ENCODE peak calls at places on chromosomes 7 and 10, in eight cellular contexts. D is fibroblast of mammary gland, A is AG04449, K is neural progenitor cell, L is fibroblast of pulmonary artery, R is WERI-Rb-1, C is PC-9, J is BE2C. I is an unnamed sample.

GRCh38 chr10:119199231-119199992 is 8.0 kb upstream of the GRK5 start:
- DNase-seq in D (peak; percentile 86), K (peak; percentile 88), R (peak; percentile 77), L (peak; percentile 91), J (peak; percentile 69), C (peak; percentile 44), A (peak; percentile 56), I (peak; percentile 80)

GRCh38 chr10:4639960-4640359 is 186.0 kb upstream of the AKR1E2 start:
- DNase-seq in D (peak; percentile 49), R (no peak), L (peak; percentile 58), K (no peak), J (no peak), A (no peak), C (no peak), I (no peak)

GRCh38 chr7:100065452-100066186 is 15.9 kb downstream of the ZNF3 start:
- DNase-seq in A (no peak), J (peak; percentile 41), R (no peak), L (peak; percentile 94), D (peak; percentile 95), K (no peak), C (no peak), I (no peak)

GRCh38 chr7:40156988-40157387 is 22.2 kb downstream of the SUGCT start:
- DNase-seq in A (no peak), L (no peak), D (no peak), J (no peak), C (no peak), K (no peak), R (no peak), I (no peak)

GRCh38 chr7:47484923-47485639 is 96.8 kb downstream of the TNS3 start:
- DNase-seq in R (peak; percentile 30), L (no peak), C (no peak), J (no peak), K (no peak), D (peak; percentile 25), A (no peak), I (no peak)

GRCh38 chr10:3538850-3539531 is 246.0 kb downstream of the KLF6 start:
- DNase-seq in D (peak; percentile 97), L (peak; percentile 97), A (peak; percentile 97), R (no peak), C (peak; percentile 43), K (peak; percentile 11), J (no peak), I (no peak)

GRCh38 chr10:131862548-131862947 is 38.3 kb upstream of the PPP2R2D start:
- DNase-seq in A (no peak), R (no peak), K (no peak), L (no peak), J (peak; percentile 0), C (no peak), D (no peak), I (no peak)

GRCh38 chr7:140200102-140200989 is 23.6 kb upstream of the KDM7A start:
- DNase-seq in C (peak; percentile 38), K (no peak), L (peak; percentile 73), J (peak; percentile 57), A (no peak), R (no peak), D (peak; percentile 90), I (no peak)

GRCh38 chr7:23462846-23463245 is 7.4 kb downstream of the IGF2BP3 start:
- DNase-seq in J (no peak), R (no peak), L (peak; percentile 72), K (no peak), C (peak; percentile 56), D (peak; percentile 59), A (no peak), I (no peak)

DNA sequence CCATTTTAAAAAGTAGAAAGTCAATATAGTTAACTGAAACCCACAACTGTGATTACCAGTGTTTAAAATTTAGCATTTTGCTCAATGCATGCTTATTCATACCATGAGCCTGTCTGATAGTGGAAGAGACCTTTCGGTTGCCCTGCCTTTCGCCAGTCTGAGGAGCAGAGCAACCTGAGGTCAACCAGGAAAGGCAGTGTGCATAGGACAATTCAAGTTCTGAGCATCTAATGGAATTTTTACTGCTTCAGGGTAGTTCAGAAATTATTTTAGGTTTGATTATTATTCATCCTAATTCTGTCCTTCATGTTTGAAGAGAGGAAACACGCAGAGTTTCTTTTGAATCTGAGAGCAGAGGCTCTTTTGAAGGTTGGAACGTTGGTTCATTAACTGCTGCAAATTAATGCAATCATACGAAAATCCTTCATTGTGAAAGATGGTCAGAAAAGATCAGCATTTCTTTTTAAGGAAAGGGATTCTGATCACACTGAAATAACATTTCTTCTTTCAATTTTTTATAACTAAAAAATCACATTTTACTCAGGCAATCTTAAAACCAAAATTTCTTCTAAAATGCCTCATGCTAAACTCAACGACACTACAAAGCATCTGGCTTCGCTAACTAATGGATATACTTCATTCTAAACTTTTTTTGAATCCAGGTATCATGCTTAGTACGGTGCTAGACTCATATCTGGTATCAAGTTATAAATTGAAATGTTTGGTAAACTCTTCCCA is 100.6 kb downstream of the CUBN start:
- DNase-seq in L (no peak), R (no peak), K (no peak), C (no peak), J (no peak), A (no peak), D (no peak), I (no peak)
- H3K4me3 ChIP-seq in L (no peak overlapping the region), R (no peak overlapping the region), K (no peak overlapping the region), C (no peak overlapping the region), J (peak overlapping the region; percentile 49), A (no peak overlapping the region), D (no peak overlapping the region), I (no peak overlapping the region)

GRCh38 chr7:108613147-108613948 is 43.7 kb downstream of the DNAJB9 start:
- DNase-seq in J (no peak), K (peak; percentile 62), D (peak; percentile 49), C (peak; percentile 47), R (no peak), A (no peak), L (peak; percentile 63), I (peak; percentile 41)
- TF ChIP-seq CTCF in J (peak; percentile 62), K (peak; percentile 94), D (peak; percentile 60), C (peak; percentile 88), R (no peak), A (peak; percentile 25), L (peak; percentile 65), I (peak; percentile 43)

DNA sequence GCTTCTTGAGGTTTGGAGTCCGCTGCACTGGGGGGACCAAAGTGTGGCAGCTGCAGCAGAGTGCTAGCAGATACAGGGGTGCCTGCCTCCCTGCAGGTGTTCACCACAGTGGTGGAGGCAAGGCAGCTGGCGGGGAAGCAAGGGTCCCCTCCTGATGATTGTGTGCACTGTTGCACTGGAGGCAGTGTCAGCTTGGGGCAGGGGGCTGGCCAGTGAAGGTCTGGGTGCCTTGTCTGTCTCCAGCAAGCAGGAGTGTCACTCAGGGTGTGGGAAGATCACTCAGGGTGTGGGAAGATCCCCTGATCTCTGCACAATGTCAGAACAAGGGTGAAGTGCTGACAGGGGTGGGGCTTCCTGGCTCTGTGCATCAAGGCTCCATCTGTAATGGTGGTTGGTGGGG is 36.3 kb upstream of the PPP1R3A start:
- DNase-seq in A (no peak), L (no peak), K (no peak), R (no peak), D (no peak), C (no peak), J (no peak), I (no peak)
- H3K4me3 ChIP-seq in A (no peak overlapping the region), L (no peak overlapping the region), K (no peak overlapping the region), R (no peak overlapping the region), D (no peak overlapping the region), C (no peak overlapping the region), J (no peak overlapping the region), I (no peak overlapping the region)

GRCh38 chr10:43256531-43257209 is 10.2 kb downstream of the RASGEF1A start:
- DNase-seq in R (no peak), L (no peak), A (no peak), C (no peak), D (no peak), J (no peak), K (no peak), I (no peak)

GRCh38 chr10:43257210-43258031 is 9.4 kb downstream of the RASGEF1A start:
- DNase-seq in K (no peak), D (no peak), C (no peak), L (no peak), J (no peak), A (no peak), R (no peak), I (no peak)

GRCh38 chr10:43254199-43254730 is 12.6 kb downstream of the RASGEF1A start:
- DNase-seq in D (no peak), L (no peak), K (no peak), C (no peak), A (no peak), J (no peak), R (no peak), I (no peak)

GRCh38 chr10:43254881-43255643 is 11.8 kb downstream of the RASGEF1A start:
- DNase-seq in L (no peak), A (no peak), R (no peak), C (no peak), K (no peak), D (no peak), J (no peak), I (no peak)

DNA sequence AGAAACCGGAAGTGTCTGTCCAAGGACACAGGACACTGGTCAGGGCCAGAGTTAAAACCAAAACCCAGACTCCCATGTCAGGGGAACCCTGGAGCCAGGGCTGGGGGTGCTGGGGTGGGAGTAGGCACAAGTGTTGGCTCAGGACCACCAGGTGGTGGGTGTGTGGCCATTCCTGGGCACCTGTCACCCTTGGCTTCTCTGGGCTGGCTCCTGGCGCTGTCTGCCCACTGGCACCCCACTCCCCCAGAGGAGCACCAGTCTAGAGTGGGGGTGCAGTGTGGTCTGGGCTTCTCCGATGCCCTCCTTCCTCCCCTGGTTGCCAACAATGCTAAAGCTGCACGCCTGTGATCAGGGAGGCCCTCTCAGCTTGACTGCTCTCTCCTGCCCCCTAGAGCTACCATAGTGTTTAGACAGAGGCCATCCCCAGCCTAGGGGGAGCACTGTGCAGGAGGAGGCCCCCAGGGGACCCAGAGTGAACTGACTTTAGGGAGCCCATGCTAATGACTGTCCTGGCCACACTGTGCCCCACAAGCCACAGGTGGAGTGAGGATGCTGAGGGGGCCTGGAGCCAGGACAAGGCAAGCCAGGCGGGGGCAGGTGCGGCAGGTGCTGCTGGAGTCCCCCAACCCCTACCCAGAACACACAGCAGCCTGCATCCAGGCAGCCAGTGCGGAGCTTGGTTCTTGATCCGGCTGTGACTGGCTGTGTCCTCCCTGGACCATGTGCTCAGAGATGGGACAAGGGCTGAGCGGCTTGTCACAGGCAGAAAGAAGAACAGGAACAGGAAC is 11.0 kb downstream of the RASGEF1A start:
- DNase-seq in R (peak; percentile 71), L (peak; percentile 14), A (no peak), K (peak; percentile 71), C (no peak), D (peak; percentile 8), J (peak; percentile 48), I (peak; percentile 36)
- TF ChIP-seq CTCF in R (peak; percentile 84), L (peak; percentile 46), A (peak; percentile 53), K (peak; percentile 70), C (peak; percentile 70), D (peak; percentile 39), J (peak; percentile 64), I (peak; percentile 62)

I was measured in GM12865.